ENCODE peak calls at places on chromosomes 4 and X, in eight cellular contexts. U, O, S, Y, Z, Q, T and W are unnamed samples.

GRCh38 chr4:29277381-29277780 is 1442.8 kb upstream of the PCDH7 start:
- DNase-seq in U (no peak), O (no peak), S (no peak), Y (no peak), Z (no peak), Q (no peak), T (no peak), W (no peak)

GRCh38 chr4:76212851-76213414 is 691 bp downstream of the SCARB2 start:
- DNase-seq in U (no peak), O (no peak), S (no peak), Y (peak; percentile 42), Z (no peak), Q (peak; percentile 52), T (peak; percentile 60), W (no peak)

GRCh38 chr4:6250235-6250983 is 19.2 kb upstream of the WFS1 start:
- DNase-seq in U (no peak), O (no peak), S (no peak), Y (peak; percentile 45), Z (peak; percentile 42), Q (peak; percentile 91), T (no peak), W (no peak)

GRCh38 chr4:86496094-86497060 is 97.7 kb upstream of the PTPN13 start:
- DNase-seq in U (peak; percentile 63), O (peak; percentile 7), S (no peak), Y (peak; percentile 19), Z (peak; percentile 36), Q (peak; percentile 63), T (no peak), W (no peak)

GRCh38 chr4:7190668-7191545 is 1.4 kb upstream of the SORCS2 start:
- DNase-seq in U (no peak), O (no peak), S (no peak), Y (no peak), Z (no peak), Q (no peak), T (no peak), W (peak; percentile 25)

GRCh38 chr4:185872747-185873380 is 60.9 kb upstream of the SORBS2 start:
- DNase-seq in U (no peak), O (no peak), S (no peak), Y (no peak), Z (no peak), Q (no peak), T (no peak), W (no peak)

GRCh38 chr4:154348657-154349056 is 142.9 kb downstream of the DCHS2 start:
- DNase-seq in U (no peak), O (no peak), S (no peak), Y (no peak), Z (no peak), Q (no peak), T (no peak), W (no peak)

GRCh38 chr4:186158021-186158859 is 33.1 kb upstream of the CYP4V2 start:
- DNase-seq in U (no peak), O (no peak), S (no peak), Y (no peak), Z (no peak), Q (no peak), T (no peak), W (no peak)

GRCh38 chrX:43573441-43574015 is 82.6 kb upstream of the MAOA start:
- DNase-seq in U (no peak), O (no peak), S (no peak), Y (no peak), Z (no peak), Q (no peak), T (no peak), W (no peak)